ENCODE peak calls at places on chromosomes 4 and X, in four cellular contexts. H, P, S and F are unnamed samples.

GRCh38 chr4:118823471-118823870 is 12.5 kb downstream of the SEC24D start:
- DNase-seq in H (no peak), P (no peak), S (no peak), F (no peak)

GRCh38 chr4:11189756-11190155 is 238.9 kb downstream of the HS3ST1 start:
- DNase-seq in H (no peak), P (no peak), S (no peak), F (no peak)

GRCh38 chr4:158535130-158535614 is 13.5 kb downstream of the RXFP1 start:
- DNase-seq in H (no peak), P (no peak), S (no peak), F (no peak)

GRCh38 chr4:6054162-6054922 is 36.1 kb upstream of the C4orf50 start:
- DNase-seq in H (no peak), P (no peak), S (no peak), F (no peak)

GRCh38 chr4:56658410-56659003 is 22.6 kb downstream of the HOPX start:
- DNase-seq in H (no peak), P (no peak), S (no peak), F (no peak)

GRCh38 chr4:173332963-173333657 is 1.0 kb downstream of the HMGB2 start:
- DNase-seq in H (no peak), P (no peak), S (no peak), F (no peak)

GRCh38 chr4:121182296-121182695 is 18.2 kb upstream of the TNIP3 start:
- DNase-seq in H (no peak), P (no peak), S (no peak), F (no peak)

GRCh38 chrX:63436865-63437264 is 85.7 kb upstream of the SPIN4 start:
- DNase-seq in H (no peak), P (no peak), S (no peak), F (no peak)

GRCh38 chr4:171203425-171203824 is 609.8 kb upstream of the GALNTL6 start:
- DNase-seq in H (no peak), P (no peak), S (no peak), F (no peak)

GRCh38 chr4:67451464-67451863 is 93.8 kb downstream of the CENPC start:
- DNase-seq in H (no peak), P (no peak), S (no peak), F (no peak)

GRCh38 chr4:139838811-139839210 is 173.2 kb downstream of the MGST2 start:
- DNase-seq in H (no peak), P (no peak), S (no peak), F (no peak)

GRCh38 chr4:130257271-130257670 is 1161.3 kb downstream of the C4orf33 start:
- DNase-seq in H (no peak), P (no peak), S (no peak), F (no peak)

GRCh38 chrX:1661048-1661921 is 46.4 kb downstream of the ASMT start:
- DNase-seq in H (peak), P (peak), S (peak), F (peak)

GRCh38 chr4:126807132-126807531 is 825.6 kb upstream of the INTU start:
- DNase-seq in H (no peak), P (no peak), S (no peak), F (no peak)

DNA sequence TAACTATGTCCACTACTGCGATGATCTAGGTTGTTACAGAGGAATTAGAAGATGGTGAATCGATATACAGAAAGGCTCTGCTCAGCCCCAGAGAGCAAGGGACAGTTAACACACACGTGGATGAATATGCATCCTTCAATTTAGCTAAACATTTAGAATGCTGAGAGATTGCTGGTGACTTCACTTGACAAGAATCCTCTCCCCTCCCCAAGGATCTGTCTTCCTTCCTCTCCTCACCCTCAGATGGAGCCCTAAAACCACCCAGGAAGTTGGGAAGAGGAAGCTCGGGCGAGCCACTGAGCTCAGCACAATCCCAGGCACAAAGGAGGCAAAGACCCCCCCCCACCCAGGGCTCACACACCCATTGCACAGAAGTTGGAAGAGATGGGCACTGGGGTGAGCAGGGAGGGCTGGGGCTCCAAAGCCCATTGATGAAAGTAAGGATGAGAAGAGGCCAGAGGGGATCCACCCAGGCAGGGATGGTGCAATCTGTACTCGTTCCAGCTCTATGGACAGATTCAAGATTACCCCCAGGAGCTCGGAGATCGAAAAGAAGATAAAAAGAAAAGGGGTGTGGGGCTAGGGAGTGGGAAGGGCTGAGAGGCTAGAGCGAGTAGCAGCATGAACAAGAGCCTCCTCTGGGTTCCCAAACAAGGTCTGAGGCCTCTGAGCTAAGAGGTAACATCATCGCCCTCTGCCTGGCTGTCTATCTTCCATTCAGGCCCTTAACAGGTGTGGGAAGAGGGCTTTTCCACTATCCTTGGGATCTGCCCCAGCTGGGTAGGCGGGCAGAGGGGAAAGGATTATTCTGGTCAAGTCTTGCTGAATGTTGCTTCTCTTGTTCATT is 1.3 kb downstream of the TFE3 start:
- DNase-seq in H (no peak), P (no peak), S (no peak), F (no peak)
- TF ChIP-seq ATF3 in H (no peak), P (no peak), S (no peak), F (no peak)

DNA sequence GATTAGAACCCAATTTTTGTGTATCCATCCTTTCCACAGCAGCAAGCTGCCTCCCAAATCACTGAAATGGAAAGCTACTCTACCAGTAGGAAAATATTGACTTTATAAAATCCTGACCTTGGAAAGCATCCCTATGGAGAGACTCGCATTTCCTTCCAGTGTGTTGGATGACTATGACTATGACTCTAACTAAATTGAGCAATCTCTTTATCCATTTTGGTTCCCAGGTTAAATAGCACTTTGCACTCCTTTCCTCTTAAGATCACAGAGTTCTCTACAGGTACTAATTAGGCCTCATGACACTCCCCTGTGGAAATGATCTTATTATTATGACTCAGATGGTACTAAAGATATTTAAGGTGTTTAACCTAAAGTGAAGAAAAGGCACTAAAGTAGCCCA is 431.8 kb downstream of the PPARGC1A start:
- DNase-seq in H (no peak), P (no peak), S (no peak), F (no peak)
- TF ChIP-seq USF2 in H (no peak), P (no peak), S (no peak), F (no peak)

DNA sequence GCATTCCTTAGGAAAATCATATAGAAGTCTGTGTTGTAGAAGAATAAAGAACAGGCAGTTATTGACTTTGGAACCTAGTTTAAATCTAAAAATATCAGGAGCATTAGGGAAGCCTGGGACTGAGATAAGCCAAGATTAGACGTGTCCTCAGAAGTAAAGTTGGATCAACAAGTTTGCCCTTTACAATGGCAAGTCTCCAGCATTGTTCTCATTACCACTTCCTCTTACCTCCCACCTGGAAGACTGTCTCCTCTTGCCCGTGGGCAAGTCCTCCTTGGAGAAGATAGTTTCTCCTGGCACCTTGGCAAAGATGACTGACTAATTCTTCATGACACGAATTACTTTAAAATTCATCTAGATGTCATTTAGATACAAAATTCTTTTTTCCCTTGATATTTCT is 37.8 kb downstream of the CNKSR2 start:
- DNase-seq in H (no peak), P (no peak), S (no peak), F (no peak)
- TF ChIP-seq CREM in H (no peak), P (no peak), S (no peak), F (no peak)

GRCh38 chrX:288561-288991 is 7.4 kb downstream of the PLCXD1 start:
- DNase-seq in H (no peak), P (no peak), S (no peak), F (no peak)
- TF ChIP-seq ATF3 in H (no peak), P (no peak), S (no peak), F (no peak)

GRCh38 chrX:13864264-13864663 is 47.4 kb upstream of the GPM6B start:
- DNase-seq in H (no peak), P (no peak), S (no peak), F (no peak)

GRCh38 chrX:13868481-13869040 is 51.7 kb upstream of the GPM6B start:
- DNase-seq in H (no peak), P (no peak), S (no peak), F (no peak)

GRCh38 chrX:13857804-13858203 is 40.9 kb upstream of the GPM6B start:
- DNase-seq in H (no peak), P (no peak), S (no peak), F (no peak)

GRCh38 chrX:13863326-13863725 is 46.4 kb upstream of the GPM6B start:
- DNase-seq in H (no peak), P (no peak), S (no peak), F (no peak)
- TF ChIP-seq USF2 in H (no peak), P (no peak), S (no peak), F (no peak)

DNA sequence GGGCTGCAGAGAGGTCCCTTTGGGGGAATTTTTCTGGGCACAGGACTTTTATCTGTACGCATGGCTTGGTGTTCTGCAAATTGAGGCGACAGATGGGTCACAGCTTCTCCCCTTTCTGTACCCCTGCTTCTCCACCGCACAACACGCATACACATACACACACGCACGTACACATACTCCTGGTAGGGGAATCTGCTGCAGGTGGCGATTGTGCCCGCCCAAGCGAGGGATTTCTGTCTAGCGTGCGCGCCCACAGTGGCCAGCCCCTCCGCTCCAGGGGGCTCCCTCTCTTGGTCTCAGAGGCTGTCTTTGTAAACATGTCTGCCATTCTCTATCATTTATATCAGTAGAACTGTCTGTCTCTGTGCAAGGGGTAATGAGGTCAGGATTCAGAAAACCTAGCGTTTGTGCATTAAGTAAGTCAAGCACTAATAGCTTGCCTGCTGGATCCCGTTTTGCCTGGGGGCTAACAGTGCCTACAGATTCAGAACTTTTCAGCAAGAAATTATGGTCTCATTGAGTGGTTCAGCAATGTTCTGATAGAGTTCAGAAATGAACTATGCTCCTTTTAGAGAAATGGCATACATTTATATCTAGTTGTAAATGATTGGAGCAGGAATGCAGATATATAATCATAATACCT is 2.2 kb downstream of the GRID2 start:
- DNase-seq in H (no peak), P (no peak), S (no peak), F (peak)
- TF ChIP-seq CREM in H (no peak), P (no peak), S (no peak), F (no peak)

DNA sequence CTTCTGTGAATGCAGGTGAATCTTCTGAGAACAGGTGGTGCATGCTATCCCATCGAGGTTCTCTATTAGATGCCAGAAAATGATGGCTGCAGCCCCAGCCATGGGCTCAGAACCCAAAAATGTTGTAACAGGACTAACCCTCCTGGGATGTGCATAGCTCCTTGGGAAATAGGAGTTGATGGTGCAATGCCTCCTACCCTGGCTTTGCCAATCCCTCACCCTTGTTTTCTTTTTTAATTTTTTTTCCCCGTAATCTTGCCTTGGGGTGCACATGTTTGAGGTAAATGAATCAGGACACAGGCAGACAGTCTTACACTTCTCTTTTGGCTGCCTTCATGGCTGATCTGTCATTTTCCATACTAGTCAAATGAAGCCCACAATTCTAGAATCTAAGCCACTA is 96.6 kb downstream of the KIT start:
- DNase-seq in H (no peak), P (no peak), S (no peak), F (no peak)
- TF ChIP-seq ATF3 in H (no peak), P (no peak), S (no peak), F (no peak)

GRCh38 chr4:138078264-138078663 is 163.9 kb downstream of the SLC7A11 start:
- DNase-seq in H (no peak), P (no peak), S (no peak), F (no peak)

GRCh38 chr4:138078751-138079150 is 163.4 kb downstream of the SLC7A11 start:
- DNase-seq in H (no peak), P (no peak), S (no peak), F (no peak)
- TF ChIP-seq USF2 in H (no peak), P (no peak), S (no peak), F (no peak)